ENCODE peak calls at places on chromosomes 13 and 19, in seven cellular contexts. S is mesenchymal stem cell, C is neuronal stem cell, O is H9, I is mesendoderm, V is H1, Y is trophoblast cell. G is an unnamed sample.

GRCh38 chr13:109698779-109699178 is 87.6 kb downstream of the IRS2 start:
- DNase-seq in S (peak), C (no peak), O (no peak), I (no peak), V (no peak), Y (no peak), G (peak)

GRCh38 chr19:46497773-46498172 is 2.1 kb upstream of the PNMA8B start:
- DNase-seq in S (peak), C (no peak), O (no peak), I (no peak), V (no peak), Y (no peak), G (peak)

GRCh38 chr13:49214917-49215376 is 5.2 kb upstream of the MLNR start:
- DNase-seq in S (no peak), C (no peak), O (peak), I (peak), V (no peak), Y (no peak), G (peak)

GRCh38 chr13:44734204-44734707 is 158.1 kb upstream of the TSC22D1 start:
- DNase-seq in S (no peak), C (no peak), O (no peak), I (no peak), V (no peak), Y (no peak), G (peak)

GRCh38 chr19:50328257-50329145 is 676 bp downstream of the KCNC3 start:
- DNase-seq in S (no peak), C (no peak), O (peak), I (peak), V (no peak), Y (no peak), G (no peak)

GRCh38 chr13:51525567-51526165 is 58.6 kb upstream of the WDFY2 start:
- DNase-seq in S (peak), C (no peak), O (no peak), I (peak), V (no peak), Y (no peak), G (peak)

GRCh38 chr19:2503521-2504109 is 27.7 kb downstream of the GADD45B start:
- DNase-seq in S (peak), C (no peak), O (no peak), I (peak), V (no peak), Y (no peak), G (peak)

GRCh38 chr19:40685563-40685962 is 4.9 kb downstream of the NUMBL start:
- DNase-seq in S (no peak), C (no peak), O (no peak), I (no peak), V (no peak), Y (no peak), G (no peak)

GRCh38 chr19:53772943-53773342 is 51.2 kb downstream of the NLRP12 start:
- DNase-seq in S (peak), C (peak), O (peak), I (peak), V (no peak), Y (peak), G (peak)

GRCh38 chr19:4910594-4911273 is 1.4 kb downstream of the UHRF1 start:
- DNase-seq in S (peak), C (no peak), O (no peak), I (peak), V (no peak), Y (no peak), G (peak)

GRCh38 chr13:110388141-110388943 is 81.3 kb downstream of the COL4A2 start:
- DNase-seq in S (peak), C (no peak), O (peak), I (peak), V (no peak), Y (peak), G (peak)

GRCh38 chr19:6693056-6693471 is 23.1 kb upstream of the TNFSF14 start:
- DNase-seq in S (no peak), C (no peak), O (peak), I (no peak), V (no peak), Y (no peak), G (no peak)

GRCh38 chr13:25727250-25727649 is 324.6 kb downstream of the SHISA2 start:
- DNase-seq in S (no peak), C (no peak), O (no peak), I (no peak), V (no peak), Y (no peak), G (no peak)

GRCh38 chr13:46184277-46184699 is 2.3 kb upstream of the LCP1 start:
- DNase-seq in S (no peak), C (no peak), O (peak), I (peak), V (peak), Y (no peak), G (no peak)

GRCh38 chr19:12035220-12036172 is at the start of gene ZNF433:
- DNase-seq in S (peak), C (peak), O (peak), I (peak), V (peak), Y (peak), G (peak)

DNA sequence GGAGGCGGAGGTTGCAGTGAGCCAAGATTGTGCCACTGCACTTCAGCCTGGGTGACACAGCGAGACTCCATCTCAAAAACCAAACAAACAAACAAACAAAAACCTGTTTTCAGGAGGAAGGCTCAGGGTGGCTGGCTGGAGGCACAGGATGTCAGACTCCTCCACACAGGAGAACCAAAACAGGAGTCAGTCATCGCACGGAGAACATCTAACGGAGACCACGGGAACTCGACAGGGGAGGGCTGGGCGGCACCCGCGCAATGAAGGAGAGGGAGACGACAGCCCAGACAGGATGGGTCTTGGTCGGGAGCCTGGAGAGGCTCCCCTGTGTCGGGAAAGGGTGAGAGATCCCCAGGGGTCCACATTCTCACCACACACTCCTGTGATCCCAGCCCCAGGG is 20.8 kb upstream of the SLC7A9 start:
- DNase-seq in S (no peak), C (no peak), O (no peak), I (no peak), V (no peak), Y (no peak), G (no peak)
- H2BK120ac ChIP-seq in S (no peak), C (no peak), O (no peak), I (no peak), V (no peak), Y (no peak), G (no peak)

GRCh38 chr19:10416083-10416379 is 4.3 kb upstream of the PDE4A start:
- DNase-seq in S (no peak), C (no peak), O (no peak), I (no peak), V (no peak), Y (no peak), G (no peak)
- H2BK120ac ChIP-seq in S (no peak), C (peak), O (no peak), I (no peak), V (no peak), Y (no peak), G (peak)

GRCh38 chr13:39578821-39579291 is 24.1 kb downstream of the LHFPL6 start:
- DNase-seq in S (no peak), C (no peak), O (no peak), I (no peak), V (no peak), Y (no peak), G (no peak)
- H2BK120ac ChIP-seq in S (no peak), C (no peak), O (no peak), I (no peak), V (no peak), Y (no peak), G (no peak)

GRCh38 chr19:480016-480855 is 16.1 kb upstream of the MADCAM1 start:
- DNase-seq in S (peak), C (peak), O (peak), I (peak), V (no peak), Y (no peak), G (no peak)
- H2BK120ac ChIP-seq in S (no peak), C (no peak), O (no peak), I (no peak), V (no peak), Y (no peak), G (no peak)

GRCh38 chr13:27024781-27025492 is 146.7 kb downstream of the USP12 start:
- DNase-seq in S (no peak), C (no peak), O (peak), I (no peak), V (no peak), Y (no peak), G (no peak)
- H2BK120ac ChIP-seq in S (no peak), C (no peak), O (no peak), I (no peak), V (no peak), Y (no peak), G (no peak)

GRCh38 chr19:58335630-58336029 is 8.8 kb downstream of the ZSCAN22 start:
- DNase-seq in S (no peak), C (no peak), O (no peak), I (no peak), V (no peak), Y (no peak), G (no peak)

GRCh38 chr19:58334691-58335249 is 8.0 kb downstream of the ZSCAN22 start:
- DNase-seq in S (no peak), C (no peak), O (no peak), I (no peak), V (no peak), Y (no peak), G (no peak)

GRCh38 chr19:58330458-58330857 is 3.7 kb downstream of the ZSCAN22 start:
- DNase-seq in S (peak), C (no peak), O (no peak), I (peak), V (no peak), Y (no peak), G (peak)

GRCh38 chr19:58336216-58336615 is 9.4 kb downstream of the ZSCAN22 start:
- DNase-seq in S (no peak), C (no peak), O (no peak), I (no peak), V (no peak), Y (no peak), G (no peak)

GRCh38 chr19:58332697-58333096 is 5.9 kb downstream of the ZSCAN22 start:
- DNase-seq in S (no peak), C (no peak), O (no peak), I (no peak), V (no peak), Y (no peak), G (no peak)
- H2BK120ac ChIP-seq in S (no peak), C (no peak), O (no peak), I (no peak), V (no peak), Y (no peak), G (no peak)